ENCODE peak calls at places on chromosomes 5 and 9, in five cellular contexts. S is HFF-Myc, A is GM04504, Q is AG09309, N is cerebellar cortex. U is an unnamed sample.

GRCh38 chr9:110655723-110656641 is 12.6 kb upstream of the MUSK start:
- DNase-seq in S (no peak), N (no peak), Q (peak), A (peak), U (peak)

GRCh38 chr5:133907075-133907474 is 61.4 kb downstream of the C5orf15 start:
- DNase-seq in Q (no peak), S (no peak), N (peak), A (no peak), U (no peak)

GRCh38 chr5:135615581-135616260 is 36.9 kb upstream of the CXCL14 start:
- DNase-seq in N (no peak), S (no peak), Q (no peak), A (no peak), U (peak)

GRCh38 chr5:55585266-55585610 is 50.5 kb upstream of the PLPP1 start:
- DNase-seq in Q (no peak), A (no peak), N (no peak), S (no peak), U (no peak)

GRCh38 chr5:78776637-78777036 is 128.1 kb upstream of the LHFPL2 start:
- DNase-seq in Q (no peak), N (no peak), S (no peak), A (no peak), U (no peak)

GRCh38 chr5:5492087-5492933 is 69.8 kb downstream of the ICE1 start:
- DNase-seq in A (no peak), N (peak), S (peak), Q (no peak), U (peak)

GRCh38 chr9:134643306-134643705 is 1.7 kb downstream of the COL5A1 start:
- DNase-seq in N (no peak), A (no peak), Q (no peak), S (no peak), U (peak)

GRCh38 chr5:180595381-180596114 is 4.2 kb upstream of the SCGB3A1 start:
- DNase-seq in N (no peak), A (no peak), Q (no peak), S (no peak), U (no peak)

GRCh38 chr5:2200261-2200965 is 317.7 kb upstream of the IRX4 start:
- DNase-seq in A (no peak), Q (no peak), S (no peak), N (no peak), U (no peak)

GRCh38 chr5:52963636-52964035 is 25.5 kb upstream of the ITGA2 start:
- DNase-seq in A (no peak), S (no peak), Q (no peak), N (no peak), U (no peak)

GRCh38 chr9:87464110-87464991 is 33.3 kb upstream of the DAPK1 start:
- DNase-seq in A (peak), S (no peak), Q (peak), N (no peak), U (peak)

GRCh38 chr9:89477395-89477794 is 20.5 kb downstream of the SEMA4D start:
- DNase-seq in N (no peak), Q (no peak), A (no peak), S (no peak), U (no peak)

GRCh38 chr5:55502759-55503158 is 32.0 kb downstream of the PLPP1 start:
- DNase-seq in S (no peak), N (no peak), Q (no peak), A (no peak), U (no peak)

GRCh38 chr9:5586391-5586802 is 42.5 kb upstream of the RIC1 start:
- DNase-seq in Q (peak), S (no peak), N (no peak), A (peak), U (peak)

U was measured in cardiac fibroblast.